ENCODE peak calls at places on chromosome 13, in six cellular contexts. One of them, this sample, is unnamed.

GRCh38 chr13:30580852-30581502 is 36.7 kb upstream of the USPL1 start:
- DNase-seq in NCI-H1694 treated with DMSO at 0.1 percent for 48 hours: no peak
- DNase-seq in heart left ventricle: no peak
- DNase-seq in amniotic stem cell: no peak
- DNase-seq in stimulated activated CD4-positive, alpha-beta T cell treated with anti-CD3 and anti-CD28 coated beads, Interleukin-2, amount 100 ng/mL, for 48 hours: no peak
- DNase-seq in ovary: no peak
- DNase-seq in this sample: no peak

GRCh38 chr13:33218020-33218419 is 67.5 kb downstream of the STARD13 start:
- DNase-seq in NCI-H1694 treated with DMSO at 0.1 percent for 48 hours: no peak
- DNase-seq in heart left ventricle: no peak
- DNase-seq in amniotic stem cell: no peak
- DNase-seq in stimulated activated CD4-positive, alpha-beta T cell treated with anti-CD3 and anti-CD28 coated beads, Interleukin-2, amount 100 ng/mL, for 48 hours: no peak
- DNase-seq in ovary: no peak
- DNase-seq in this sample: no peak

GRCh38 chr13:83232626-83233025 is 649.6 kb downstream of the SLITRK1 start:
- DNase-seq in NCI-H1694 treated with DMSO at 0.1 percent for 48 hours: no peak
- DNase-seq in heart left ventricle: no peak
- DNase-seq in amniotic stem cell: no peak
- DNase-seq in stimulated activated CD4-positive, alpha-beta T cell treated with anti-CD3 and anti-CD28 coated beads, Interleukin-2, amount 100 ng/mL, for 48 hours: no peak
- DNase-seq in ovary: no peak
- DNase-seq in this sample: no peak

GRCh38 chr13:77143325-77143907 is 116.5 kb upstream of the FBXL3 start:
- DNase-seq in NCI-H1694 treated with DMSO at 0.1 percent for 48 hours: no peak
- DNase-seq in heart left ventricle: no peak
- DNase-seq in amniotic stem cell: no peak
- DNase-seq in stimulated activated CD4-positive, alpha-beta T cell treated with anti-CD3 and anti-CD28 coated beads, Interleukin-2, amount 100 ng/mL, for 48 hours: no peak
- DNase-seq in ovary: no peak
- DNase-seq in this sample: no peak

GRCh38 chr13:111211789-111212516 is 96.8 kb downstream of the ARHGEF7 start:
- DNase-seq in NCI-H1694 treated with DMSO at 0.1 percent for 48 hours: no peak
- DNase-seq in heart left ventricle: no peak
- DNase-seq in amniotic stem cell: no peak
- DNase-seq in stimulated activated CD4-positive, alpha-beta T cell treated with anti-CD3 and anti-CD28 coated beads, Interleukin-2, amount 100 ng/mL, for 48 hours: no peak
- DNase-seq in ovary: no peak
- DNase-seq in this sample: no peak

GRCh38 chr13:66994097-66994496 is 236.0 kb downstream of the PCDH9 start:
- DNase-seq in NCI-H1694 treated with DMSO at 0.1 percent for 48 hours: no peak
- DNase-seq in heart left ventricle: peak
- DNase-seq in amniotic stem cell: peak
- DNase-seq in stimulated activated CD4-positive, alpha-beta T cell treated with anti-CD3 and anti-CD28 coated beads, Interleukin-2, amount 100 ng/mL, for 48 hours: no peak
- DNase-seq in ovary: no peak
- DNase-seq in this sample: peak

GRCh38 chr13:24230428-24231072 is 70.0 kb downstream of the SPATA13 start:
- DNase-seq in NCI-H1694 treated with DMSO at 0.1 percent for 48 hours: no peak
- DNase-seq in heart left ventricle: no peak
- DNase-seq in amniotic stem cell: no peak
- DNase-seq in stimulated activated CD4-positive, alpha-beta T cell treated with anti-CD3 and anti-CD28 coated beads, Interleukin-2, amount 100 ng/mL, for 48 hours: no peak
- DNase-seq in ovary: no peak
- DNase-seq in this sample: no peak

GRCh38 chr13:35474551-35474950 is 1.9 kb downstream of the MAB21L1 start:
- DNase-seq in NCI-H1694 treated with DMSO at 0.1 percent for 48 hours: no peak
- DNase-seq in heart left ventricle: no peak
- DNase-seq in amniotic stem cell: no peak
- DNase-seq in stimulated activated CD4-positive, alpha-beta T cell treated with anti-CD3 and anti-CD28 coated beads, Interleukin-2, amount 100 ng/mL, for 48 hours: no peak
- DNase-seq in ovary: no peak
- DNase-seq in this sample: no peak

GRCh38 chr13:105960326-105960725 is 575.1 kb downstream of the EFNB2 start:
- DNase-seq in NCI-H1694 treated with DMSO at 0.1 percent for 48 hours: no peak
- DNase-seq in heart left ventricle: no peak
- DNase-seq in amniotic stem cell: no peak
- DNase-seq in stimulated activated CD4-positive, alpha-beta T cell treated with anti-CD3 and anti-CD28 coated beads, Interleukin-2, amount 100 ng/mL, for 48 hours: no peak
- DNase-seq in ovary: no peak
- DNase-seq in this sample: no peak

GRCh38 chr13:39217471-39217870 is 179.2 kb downstream of the NHLRC3 start:
- DNase-seq in NCI-H1694 treated with DMSO at 0.1 percent for 48 hours: no peak
- DNase-seq in heart left ventricle: no peak
- DNase-seq in amniotic stem cell: no peak
- DNase-seq in stimulated activated CD4-positive, alpha-beta T cell treated with anti-CD3 and anti-CD28 coated beads, Interleukin-2, amount 100 ng/mL, for 48 hours: no peak
- DNase-seq in ovary: no peak
- DNase-seq in this sample: no peak

GRCh38 chr13:39820606-39821005 is 165.1 kb downstream of the COG6 start:
- DNase-seq in NCI-H1694 treated with DMSO at 0.1 percent for 48 hours: no peak
- DNase-seq in heart left ventricle: no peak
- DNase-seq in amniotic stem cell: no peak
- DNase-seq in stimulated activated CD4-positive, alpha-beta T cell treated with anti-CD3 and anti-CD28 coated beads, Interleukin-2, amount 100 ng/mL, for 48 hours: no peak
- DNase-seq in ovary: no peak
- DNase-seq in this sample: no peak

GRCh38 chr13:88377852-88378251 is 706.7 kb downstream of the SLITRK5 start:
- DNase-seq in NCI-H1694 treated with DMSO at 0.1 percent for 48 hours: no peak
- DNase-seq in heart left ventricle: no peak
- DNase-seq in amniotic stem cell: no peak
- DNase-seq in stimulated activated CD4-positive, alpha-beta T cell treated with anti-CD3 and anti-CD28 coated beads, Interleukin-2, amount 100 ng/mL, for 48 hours: no peak
- DNase-seq in ovary: no peak
- DNase-seq in this sample: no peak

GRCh38 chr13:41622545-41623429 is 165.4 kb downstream of the RGCC start:
- DNase-seq in NCI-H1694 treated with DMSO at 0.1 percent for 48 hours: no peak
- DNase-seq in heart left ventricle: no peak
- DNase-seq in amniotic stem cell: no peak
- DNase-seq in stimulated activated CD4-positive, alpha-beta T cell treated with anti-CD3 and anti-CD28 coated beads, Interleukin-2, amount 100 ng/mL, for 48 hours: no peak
- DNase-seq in ovary: no peak
- DNase-seq in this sample: no peak

GRCh38 chr13:40102854-40103253 is 447.4 kb downstream of the COG6 start:
- DNase-seq in NCI-H1694 treated with DMSO at 0.1 percent for 48 hours: no peak
- DNase-seq in heart left ventricle: no peak
- DNase-seq in amniotic stem cell: no peak
- DNase-seq in stimulated activated CD4-positive, alpha-beta T cell treated with anti-CD3 and anti-CD28 coated beads, Interleukin-2, amount 100 ng/mL, for 48 hours: peak
- DNase-seq in ovary: peak
- DNase-seq in this sample: no peak

GRCh38 chr13:39874331-39875055 is 219.0 kb downstream of the COG6 start:
- DNase-seq in NCI-H1694 treated with DMSO at 0.1 percent for 48 hours: no peak
- DNase-seq in heart left ventricle: no peak
- DNase-seq in amniotic stem cell: no peak
- DNase-seq in stimulated activated CD4-positive, alpha-beta T cell treated with anti-CD3 and anti-CD28 coated beads, Interleukin-2, amount 100 ng/mL, for 48 hours: no peak
- DNase-seq in ovary: no peak
- DNase-seq in this sample: no peak

GRCh38 chr13:98766120-98766519 is 13.6 kb upstream of the SLC15A1 start:
- DNase-seq in NCI-H1694 treated with DMSO at 0.1 percent for 48 hours: no peak
- DNase-seq in heart left ventricle: no peak
- DNase-seq in amniotic stem cell: no peak
- DNase-seq in stimulated activated CD4-positive, alpha-beta T cell treated with anti-CD3 and anti-CD28 coated beads, Interleukin-2, amount 100 ng/mL, for 48 hours: no peak
- DNase-seq in ovary: no peak
- DNase-seq in this sample: no peak

GRCh38 chr13:33628662-33629061 is 189.3 kb upstream of the RFC3 start:
- DNase-seq in NCI-H1694 treated with DMSO at 0.1 percent for 48 hours: no peak
- DNase-seq in heart left ventricle: no peak
- DNase-seq in amniotic stem cell: no peak
- DNase-seq in stimulated activated CD4-positive, alpha-beta T cell treated with anti-CD3 and anti-CD28 coated beads, Interleukin-2, amount 100 ng/mL, for 48 hours: no peak
- DNase-seq in ovary: no peak
- DNase-seq in this sample: no peak

GRCh38 chr13:111920306-111920931 is 146.5 kb upstream of the SOX1 start:
- DNase-seq in NCI-H1694 treated with DMSO at 0.1 percent for 48 hours: no peak
- DNase-seq in heart left ventricle: no peak
- DNase-seq in amniotic stem cell: no peak
- DNase-seq in stimulated activated CD4-positive, alpha-beta T cell treated with anti-CD3 and anti-CD28 coated beads, Interleukin-2, amount 100 ng/mL, for 48 hours: no peak
- DNase-seq in ovary: no peak
- DNase-seq in this sample: no peak

GRCh38 chr13:99864627-99864990 is 107.0 kb downstream of the ZIC5 start:
- DNase-seq in NCI-H1694 treated with DMSO at 0.1 percent for 48 hours: no peak
- DNase-seq in heart left ventricle: no peak
- DNase-seq in amniotic stem cell: no peak
- DNase-seq in stimulated activated CD4-positive, alpha-beta T cell treated with anti-CD3 and anti-CD28 coated beads, Interleukin-2, amount 100 ng/mL, for 48 hours: no peak
- DNase-seq in ovary: no peak
- DNase-seq in this sample: no peak

GRCh38 chr13:27634231-27634630 is 12.5 kb downstream of the POLR1D start:
- DNase-seq in NCI-H1694 treated with DMSO at 0.1 percent for 48 hours: no peak
- DNase-seq in heart left ventricle: no peak
- DNase-seq in amniotic stem cell: no peak
- DNase-seq in stimulated activated CD4-positive, alpha-beta T cell treated with anti-CD3 and anti-CD28 coated beads, Interleukin-2, amount 100 ng/mL, for 48 hours: no peak
- DNase-seq in ovary: no peak
- DNase-seq in this sample: no peak

GRCh38 chr13:79229761-79230160 is 176.3 kb downstream of the RBM26 start:
- DNase-seq in NCI-H1694 treated with DMSO at 0.1 percent for 48 hours: no peak
- DNase-seq in heart left ventricle: no peak
- DNase-seq in amniotic stem cell: no peak
- DNase-seq in stimulated activated CD4-positive, alpha-beta T cell treated with anti-CD3 and anti-CD28 coated beads, Interleukin-2, amount 100 ng/mL, for 48 hours: no peak
- DNase-seq in ovary: no peak
- DNase-seq in this sample: no peak

GRCh38 chr13:38477676-38478075 is 128.0 kb downstream of the UFM1 start:
- DNase-seq in NCI-H1694 treated with DMSO at 0.1 percent for 48 hours: no peak
- DNase-seq in heart left ventricle: no peak
- DNase-seq in amniotic stem cell: no peak
- DNase-seq in stimulated activated CD4-positive, alpha-beta T cell treated with anti-CD3 and anti-CD28 coated beads, Interleukin-2, amount 100 ng/mL, for 48 hours: no peak
- DNase-seq in ovary: no peak
- DNase-seq in this sample: no peak

GRCh38 chr13:51499841-51500240 is 47.0 kb upstream of the INTS6 start:
- DNase-seq in NCI-H1694 treated with DMSO at 0.1 percent for 48 hours: no peak
- DNase-seq in heart left ventricle: no peak
- DNase-seq in amniotic stem cell: no peak
- DNase-seq in stimulated activated CD4-positive, alpha-beta T cell treated with anti-CD3 and anti-CD28 coated beads, Interleukin-2, amount 100 ng/mL, for 48 hours: no peak
- DNase-seq in ovary: no peak
- DNase-seq in this sample: no peak

GRCh38 chr13:40813662-40814454 is 24.4 kb downstream of the SLC25A15 start:
- DNase-seq in NCI-H1694 treated with DMSO at 0.1 percent for 48 hours: no peak
- DNase-seq in heart left ventricle: no peak
- DNase-seq in amniotic stem cell: no peak
- DNase-seq in stimulated activated CD4-positive, alpha-beta T cell treated with anti-CD3 and anti-CD28 coated beads, Interleukin-2, amount 100 ng/mL, for 48 hours: no peak
- DNase-seq in ovary: no peak
- DNase-seq in this sample: no peak

GRCh38 chr13:23273498-23273897 is 92.7 kb downstream of the SGCG start:
- DNase-seq in NCI-H1694 treated with DMSO at 0.1 percent for 48 hours: no peak
- DNase-seq in heart left ventricle: no peak
- DNase-seq in amniotic stem cell: no peak
- DNase-seq in stimulated activated CD4-positive, alpha-beta T cell treated with anti-CD3 and anti-CD28 coated beads, Interleukin-2, amount 100 ng/mL, for 48 hours: no peak
- DNase-seq in ovary: no peak
- DNase-seq in this sample: no peak

GRCh38 chr13:101996906-101997408 is 404.9 kb downstream of the FGF14 start:
- DNase-seq in NCI-H1694 treated with DMSO at 0.1 percent for 48 hours: no peak
- DNase-seq in heart left ventricle: no peak
- DNase-seq in amniotic stem cell: no peak
- DNase-seq in stimulated activated CD4-positive, alpha-beta T cell treated with anti-CD3 and anti-CD28 coated beads, Interleukin-2, amount 100 ng/mL, for 48 hours: no peak
- DNase-seq in ovary: no peak
- DNase-seq in this sample: no peak

GRCh38 chr13:29454931-29455481 is 140.5 kb downstream of the SLC7A1 start:
- DNase-seq in NCI-H1694 treated with DMSO at 0.1 percent for 48 hours: peak
- DNase-seq in heart left ventricle: no peak
- DNase-seq in amniotic stem cell: no peak
- DNase-seq in stimulated activated CD4-positive, alpha-beta T cell treated with anti-CD3 and anti-CD28 coated beads, Interleukin-2, amount 100 ng/mL, for 48 hours: no peak
- DNase-seq in ovary: no peak
- DNase-seq in this sample: no peak

GRCh38 chr13:97521726-97522125 is 87.8 kb downstream of the RAP2A start:
- DNase-seq in NCI-H1694 treated with DMSO at 0.1 percent for 48 hours: no peak
- DNase-seq in heart left ventricle: no peak
- DNase-seq in amniotic stem cell: no peak
- DNase-seq in stimulated activated CD4-positive, alpha-beta T cell treated with anti-CD3 and anti-CD28 coated beads, Interleukin-2, amount 100 ng/mL, for 48 hours: no peak
- DNase-seq in ovary: no peak
- DNase-seq in this sample: no peak

GRCh38 chr13:77386880-77387606 is 60.1 kb upstream of the MYCBP2 start:
- DNase-seq in NCI-H1694 treated with DMSO at 0.1 percent for 48 hours: no peak
- DNase-seq in heart left ventricle: no peak
- DNase-seq in amniotic stem cell: peak
- DNase-seq in stimulated activated CD4-positive, alpha-beta T cell treated with anti-CD3 and anti-CD28 coated beads, Interleukin-2, amount 100 ng/mL, for 48 hours: no peak
- DNase-seq in ovary: no peak
- DNase-seq in this sample: no peak

GRCh38 chr13:113547248-113547971 is 37.1 kb upstream of the TFDP1 start:
- DNase-seq in NCI-H1694 treated with DMSO at 0.1 percent for 48 hours: no peak
- DNase-seq in heart left ventricle: peak
- DNase-seq in amniotic stem cell: no peak
- DNase-seq in stimulated activated CD4-positive, alpha-beta T cell treated with anti-CD3 and anti-CD28 coated beads, Interleukin-2, amount 100 ng/mL, for 48 hours: no peak
- DNase-seq in ovary: no peak
- DNase-seq in this sample: peak

GRCh38 chr13:101231751-101232428 is 184.4 kb downstream of the NALCN start:
- DNase-seq in NCI-H1694 treated with DMSO at 0.1 percent for 48 hours: no peak
- DNase-seq in heart left ventricle: no peak
- DNase-seq in amniotic stem cell: no peak
- DNase-seq in stimulated activated CD4-positive, alpha-beta T cell treated with anti-CD3 and anti-CD28 coated beads, Interleukin-2, amount 100 ng/mL, for 48 hours: no peak
- DNase-seq in ovary: no peak
- DNase-seq in this sample: no peak

GRCh38 chr13:36057041-36057440 is 74.1 kb downstream of the DCLK1 start:
- DNase-seq in NCI-H1694 treated with DMSO at 0.1 percent for 48 hours: no peak
- DNase-seq in heart left ventricle: no peak
- DNase-seq in amniotic stem cell: no peak
- DNase-seq in stimulated activated CD4-positive, alpha-beta T cell treated with anti-CD3 and anti-CD28 coated beads, Interleukin-2, amount 100 ng/mL, for 48 hours: no peak
- DNase-seq in ovary: no peak
- DNase-seq in this sample: no peak

GRCh38 chr13:114127473-114128347 is 4.7 kb downstream of the RASA3 start:
- DNase-seq in NCI-H1694 treated with DMSO at 0.1 percent for 48 hours: no peak
- DNase-seq in heart left ventricle: no peak
- DNase-seq in amniotic stem cell: no peak
- DNase-seq in stimulated activated CD4-positive, alpha-beta T cell treated with anti-CD3 and anti-CD28 coated beads, Interleukin-2, amount 100 ng/mL, for 48 hours: no peak
- DNase-seq in ovary: no peak
- DNase-seq in this sample: no peak

GRCh38 chr13:23384111-23384510 is 49.4 kb downstream of the SACS start:
- DNase-seq in NCI-H1694 treated with DMSO at 0.1 percent for 48 hours: no peak
- DNase-seq in heart left ventricle: no peak
- DNase-seq in amniotic stem cell: peak
- DNase-seq in stimulated activated CD4-positive, alpha-beta T cell treated with anti-CD3 and anti-CD28 coated beads, Interleukin-2, amount 100 ng/mL, for 48 hours: no peak
- DNase-seq in ovary: no peak
- DNase-seq in this sample: no peak

GRCh38 chr13:111372651-111373425 is 52.4 kb downstream of the TEX29 start:
- DNase-seq in NCI-H1694 treated with DMSO at 0.1 percent for 48 hours: no peak
- DNase-seq in heart left ventricle: no peak
- DNase-seq in amniotic stem cell: no peak
- DNase-seq in stimulated activated CD4-positive, alpha-beta T cell treated with anti-CD3 and anti-CD28 coated beads, Interleukin-2, amount 100 ng/mL, for 48 hours: no peak
- DNase-seq in ovary: no peak
- DNase-seq in this sample: no peak